ENCODE peak calls at places on chromosomes 11 and 22, in six cellular contexts. One of them, this sample, is unnamed.

GRCh38 chr11:116355104-116355503 is 417.7 kb downstream of the BUD13 start:
- DNase-seq in HEK293T: no peak
- DNase-seq in ecto neural progenitor cell: no peak
- DNase-seq in hippocampal formation: no peak
- DNase-seq in pancreas: no peak
- DNase-seq in GOT3: no peak
- DNase-seq in this sample: no peak

GRCh38 chr22:32080904-32081303 is 37.8 kb downstream of the SLC5A1 start:
- DNase-seq in HEK293T: peak
- DNase-seq in ecto neural progenitor cell: no peak
- DNase-seq in hippocampal formation: peak
- DNase-seq in pancreas: no peak
- DNase-seq in GOT3: no peak
- DNase-seq in this sample: no peak

GRCh38 chr22:40547729-40548143 is 88.8 kb downstream of the MRTFA start:
- DNase-seq in HEK293T: no peak
- DNase-seq in ecto neural progenitor cell: no peak
- DNase-seq in hippocampal formation: no peak
- DNase-seq in pancreas: no peak
- DNase-seq in GOT3: no peak
- DNase-seq in this sample: no peak

GRCh38 chr11:107750313-107750712 is 38.5 kb upstream of the SLN start:
- DNase-seq in HEK293T: no peak
- DNase-seq in ecto neural progenitor cell: no peak
- DNase-seq in hippocampal formation: no peak
- DNase-seq in pancreas: no peak
- DNase-seq in GOT3: no peak
- DNase-seq in this sample: no peak

GRCh38 chr22:45804986-45805325 is 133.3 kb downstream of the ATXN10 start:
- DNase-seq in HEK293T: no peak
- DNase-seq in ecto neural progenitor cell: no peak
- DNase-seq in hippocampal formation: no peak
- DNase-seq in pancreas: no peak
- DNase-seq in GOT3: no peak
- DNase-seq in this sample: no peak

GRCh38 chr22:25495286-25495685 is 69.2 kb upstream of the GRK3 start:
- DNase-seq in HEK293T: no peak
- DNase-seq in ecto neural progenitor cell: no peak
- DNase-seq in hippocampal formation: no peak
- DNase-seq in pancreas: no peak
- DNase-seq in GOT3: no peak
- DNase-seq in this sample: no peak

GRCh38 chr11:3867209-3868071 is 12.0 kb downstream of the STIM1 start:
- DNase-seq in HEK293T: no peak
- DNase-seq in ecto neural progenitor cell: no peak
- DNase-seq in hippocampal formation: no peak
- DNase-seq in pancreas: peak
- DNase-seq in GOT3: no peak
- DNase-seq in this sample: peak

GRCh38 chr11:103407641-103408040 is 298.4 kb downstream of the DYNC2H1 start:
- DNase-seq in HEK293T: no peak
- DNase-seq in ecto neural progenitor cell: no peak
- DNase-seq in hippocampal formation: no peak
- DNase-seq in pancreas: no peak
- DNase-seq in GOT3: no peak
- DNase-seq in this sample: no peak

GRCh38 chr11:61061081-61061826 is 41.0 kb upstream of the CD5 start:
- DNase-seq in HEK293T: no peak
- DNase-seq in ecto neural progenitor cell: no peak
- DNase-seq in hippocampal formation: no peak
- DNase-seq in pancreas: no peak
- DNase-seq in GOT3: peak
- DNase-seq in this sample: no peak

GRCh38 chr11:1026641-1027482 is 9.7 kb downstream of the MUC6 start:
- DNase-seq in HEK293T: no peak
- DNase-seq in ecto neural progenitor cell: no peak
- DNase-seq in hippocampal formation: no peak
- DNase-seq in pancreas: peak
- DNase-seq in GOT3: no peak
- DNase-seq in this sample: no peak

GRCh38 chr11:35045219-35045819 is 93.7 kb upstream of the CD44 start:
- DNase-seq in HEK293T: no peak
- DNase-seq in ecto neural progenitor cell: no peak
- DNase-seq in hippocampal formation: no peak
- DNase-seq in pancreas: no peak
- DNase-seq in GOT3: no peak
- DNase-seq in this sample: no peak

GRCh38 chr11:14380947-14381555 is 22.1 kb upstream of the RRAS2 start:
- DNase-seq in HEK293T: peak
- DNase-seq in ecto neural progenitor cell: peak
- DNase-seq in hippocampal formation: peak
- DNase-seq in pancreas: peak
- DNase-seq in GOT3: no peak
- DNase-seq in this sample: peak

GRCh38 chr22:31977141-31977781 is 32.9 kb downstream of the YWHAH start:
- DNase-seq in HEK293T: peak
- DNase-seq in ecto neural progenitor cell: peak
- DNase-seq in hippocampal formation: no peak
- DNase-seq in pancreas: peak
- DNase-seq in GOT3: no peak
- DNase-seq in this sample: peak

This sample was measured in left cardiac atrium.